ENCODE peak calls at places on chromosomes 5 and 9, in six cellular contexts. M, H, W, N, A and P are unnamed samples.

GRCh38 chr9:128162215-128163026 is 2.4 kb downstream of the BBLN start:
- DNase-seq in M (no peak), H (peak), W (no peak), N (no peak), A (peak), P (no peak)

GRCh38 chr5:88029011-88029410 is 239.6 kb downstream of the TMEM161B start:
- DNase-seq in M (no peak), H (no peak), W (no peak), N (no peak), A (no peak), P (no peak)

GRCh38 chr9:113687680-113688371 is 188.3 kb upstream of the ZNF618 start:
- DNase-seq in M (peak), H (no peak), W (no peak), N (no peak), A (no peak), P (no peak)

GRCh38 chr5:41507501-41507900 is 2.9 kb downstream of the PLCXD3 start:
- DNase-seq in M (no peak), H (no peak), W (no peak), N (no peak), A (no peak), P (no peak)

GRCh38 chr5:74326571-74327338 is 313.8 kb downstream of the ENC1 start:
- DNase-seq in M (peak), H (peak), W (peak), N (peak), A (no peak), P (peak)

GRCh38 chr5:73120222-73121108 is at the start of gene TMEM171:
- DNase-seq in M (peak), H (peak), W (no peak), N (peak), A (no peak), P (no peak)

GRCh38 chr5:150036513-150036912 is 36.0 kb downstream of the HMGXB3 start:
- DNase-seq in M (no peak), H (no peak), W (peak), N (peak), A (no peak), P (peak)

GRCh38 chr5:2921651-2922050 is 170.2 kb upstream of the IRX2 start:
- DNase-seq in M (no peak), H (no peak), W (no peak), N (no peak), A (no peak), P (no peak)

GRCh38 chr9:93230601-93231000 is 46.7 kb downstream of the WNK2 start:
- DNase-seq in M (no peak), H (no peak), W (no peak), N (no peak), A (no peak), P (no peak)

GRCh38 chr5:141782991-141783598 is 95.1 kb downstream of the PCDH1 start:
- DNase-seq in M (no peak), H (no peak), W (no peak), N (no peak), A (no peak), P (no peak)

GRCh38 chr5:27402828-27403227 is 364.4 kb upstream of the CDH9 start:
- DNase-seq in M (no peak), H (no peak), W (no peak), N (no peak), A (no peak), P (no peak)

GRCh38 chr9:38085308-38085707 is 16.3 kb upstream of the SHB start:
- DNase-seq in M (no peak), H (no peak), W (no peak), N (no peak), A (no peak), P (no peak)

GRCh38 chr5:431001-431710 is 11.8 kb upstream of the EXOC3 start:
- DNase-seq in M (peak), H (no peak), W (no peak), N (peak), A (peak), P (no peak)

GRCh38 chr5:107090471-107090870 is 580.3 kb downstream of the EFNA5 start:
- DNase-seq in M (no peak), H (no peak), W (no peak), N (no peak), A (no peak), P (no peak)

GRCh38 chr9:91727316-91727861 is 222.6 kb downstream of the ROR2 start:
- DNase-seq in M (peak), H (no peak), W (no peak), N (peak), A (no peak), P (no peak)

GRCh38 chr9:121860213-121860612 is 208.8 kb downstream of the DAB2IP start:
- DNase-seq in M (peak), H (no peak), W (no peak), N (no peak), A (no peak), P (no peak)

GRCh38 chr5:127959152-127959764 is 124.3 kb upstream of the SLC12A2 start:
- DNase-seq in M (no peak), H (peak), W (peak), N (peak), A (no peak), P (peak)

GRCh38 chr5:62593331-62593730 is 14.7 kb downstream of the LRRC70 start:
- DNase-seq in M (no peak), H (no peak), W (no peak), N (no peak), A (no peak), P (no peak)

GRCh38 chr5:149002053-149002452 is 60.8 kb downstream of the SH3TC2 start:
- DNase-seq in M (peak), H (no peak), W (peak), N (peak), A (no peak), P (no peak)

GRCh38 chr5:15993334-15993733 is 186.3 kb downstream of the MARCHF11 start:
- DNase-seq in M (no peak), H (no peak), W (peak), N (peak), A (no peak), P (peak)

GRCh38 chr9:312596-313320 is 98.1 kb downstream of the DOCK8 start:
- DNase-seq in M (peak), H (no peak), W (no peak), N (no peak), A (no peak), P (no peak)
- H3K27ac ChIP-seq in M (no peak), H (no peak), W (no peak), N (no peak), A (no peak), P (no peak)

DNA sequence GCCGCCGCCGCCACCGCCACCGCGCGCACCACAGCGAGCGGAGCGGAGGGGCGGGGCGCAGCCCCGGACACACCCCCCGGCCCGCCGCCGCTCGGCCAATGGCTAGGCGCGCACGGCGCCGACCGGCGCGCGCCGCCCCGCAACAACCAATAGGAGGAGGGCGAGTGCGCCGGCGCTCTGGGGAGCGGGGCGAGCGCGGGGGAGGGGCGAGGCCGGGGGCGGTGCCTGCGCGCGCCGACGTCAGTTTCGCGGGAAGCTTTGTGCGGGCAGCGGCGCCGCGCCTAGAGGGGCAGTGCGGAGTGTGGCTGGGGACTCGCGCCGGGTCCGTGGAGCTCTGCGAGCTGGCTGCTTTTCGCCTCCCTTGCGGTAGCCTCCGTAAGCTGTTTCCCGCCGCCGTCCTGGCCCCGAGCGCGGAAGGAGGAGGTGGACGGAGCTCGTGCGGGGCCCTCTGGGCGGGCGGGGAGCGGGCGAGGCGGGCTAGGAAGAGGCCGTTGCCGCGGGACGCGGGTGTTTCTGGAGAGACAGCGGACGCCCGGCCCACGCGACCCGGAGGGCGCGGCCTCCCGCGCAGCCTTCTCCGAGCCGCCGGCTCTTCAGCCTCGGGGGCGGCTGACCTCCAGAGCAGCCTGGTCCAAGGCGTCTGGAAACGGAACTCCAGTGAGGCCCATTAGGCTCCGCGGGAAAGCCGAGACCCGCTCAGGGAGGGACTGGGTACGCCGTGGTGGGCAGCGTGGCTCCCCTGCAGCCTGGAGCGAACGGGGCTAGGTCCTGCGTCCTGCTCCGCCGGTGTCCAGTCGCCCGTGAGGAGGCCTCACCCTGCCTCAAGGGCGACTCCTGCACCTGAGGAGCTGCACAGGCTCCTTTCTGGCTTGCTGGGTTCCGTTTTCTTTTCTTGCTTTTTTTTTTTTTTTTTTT is at the start of gene ZMYND19:
- DNase-seq in M (peak), H (peak), W (no peak), N (peak), A (peak), P (peak)
- H3K27ac ChIP-seq in M (no peak), H (peak), W (peak), N (peak), A (peak), P (peak)

GRCh38 chr5:59058237-59058636 is 475.4 kb downstream of the RAB3C start:
- DNase-seq in M (no peak), H (no peak), W (no peak), N (no peak), A (no peak), P (no peak)
- H3K27ac ChIP-seq in M (no peak), H (no peak), W (no peak), N (no peak), A (no peak), P (no peak)

DNA sequence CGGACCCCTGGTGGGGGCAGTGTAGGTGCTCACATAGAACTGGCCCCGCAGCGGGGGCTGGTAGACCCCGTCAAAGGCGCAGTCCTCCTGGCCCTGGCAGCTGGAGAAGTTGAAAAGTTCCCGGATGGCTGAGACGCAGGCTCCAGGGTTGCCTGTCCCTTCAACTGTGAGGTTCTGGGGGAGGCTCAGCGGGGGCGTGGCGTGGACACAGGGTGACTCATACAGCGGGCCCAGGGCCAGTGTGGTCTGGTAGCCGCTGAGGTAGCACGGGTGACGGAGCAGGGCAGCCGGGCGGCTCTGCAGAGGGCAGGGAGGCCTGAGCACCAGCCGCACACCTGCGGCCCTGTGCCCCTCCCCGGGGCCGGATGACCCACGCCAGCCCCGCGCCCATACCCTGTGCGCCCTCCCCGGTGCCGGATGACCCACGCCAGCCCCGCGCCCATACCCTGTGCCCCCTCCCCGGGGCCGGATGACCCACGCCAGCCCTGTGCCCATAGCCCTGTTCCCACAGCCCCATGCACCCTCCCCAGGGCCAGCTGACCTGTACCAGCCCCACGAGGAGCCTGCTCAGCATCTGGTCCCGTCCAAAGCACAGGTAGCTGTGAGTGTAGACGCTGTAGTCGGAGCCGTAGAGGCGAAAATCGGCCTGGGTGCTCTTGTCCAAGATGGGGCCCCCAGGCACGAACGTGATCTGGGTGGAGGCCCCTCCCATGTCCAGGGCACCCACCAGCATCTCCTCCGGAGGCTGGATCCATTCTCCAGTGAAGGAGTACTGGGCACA is 5.0 kb downstream of the ENTPD8 start:
- DNase-seq in M (no peak), H (peak), W (no peak), N (peak), A (peak), P (no peak)
- H3K27ac ChIP-seq in M (no peak), H (peak), W (no peak), N (peak), A (no peak), P (no peak)

GRCh38 chr9:126050605-126050990 is 276.0 kb upstream of the MVB12B start:
- DNase-seq in M (no peak), H (no peak), W (no peak), N (no peak), A (no peak), P (no peak)

GRCh38 chr9:126055386-126055785 is 271.2 kb upstream of the MVB12B start:
- DNase-seq in M (no peak), H (no peak), W (peak), N (peak), A (no peak), P (peak)

GRCh38 chr9:126053913-126054312 is 272.7 kb upstream of the MVB12B start:
- DNase-seq in M (no peak), H (no peak), W (no peak), N (no peak), A (no peak), P (no peak)

GRCh38 chr9:126051446-126052130 is 275.0 kb upstream of the MVB12B start:
- DNase-seq in M (no peak), H (no peak), W (no peak), N (no peak), A (no peak), P (no peak)

GRCh38 chr9:126052791-126053190 is 273.8 kb upstream of the MVB12B start:
- DNase-seq in M (no peak), H (no peak), W (no peak), N (no peak), A (no peak), P (no peak)
- H3K27ac ChIP-seq in M (no peak), H (no peak), W (no peak), N (no peak), A (no peak), P (no peak)